ENCODE peak calls at places on chromosome 1, in ten cellular contexts. Q, I, N, O, C, X, Y, G, B and P are unnamed samples.
A peak's percentile ranks its signal among the peaks of the same experiment; 100 is the strongest.

GRCh38 chr1:168227620-168228019 is 1.8 kb downstream of the SFT2D2 start:
- DNase-seq in X (no peak), C (no peak), Y (no peak), O (no peak), Q (no peak), G (no peak), B (no peak), N (peak; percentile 58), I (peak; percentile 73), P (peak; percentile 59)

GRCh38 chr1:147757015-147757990 is 3.1 kb downstream of the GJA5 start:
- DNase-seq in C (no peak), O (no peak), G (no peak), Q (no peak), Y (no peak), N (no peak), X (peak; percentile 71), B (no peak), I (no peak), P (no peak)

GRCh38 chr1:245131026-245131393 is 23.8 kb upstream of the KIF26B start:
- DNase-seq in C (peak; percentile 9), N (no peak), G (peak; percentile 20), Y (no peak), O (no peak), B (no peak), X (no peak), Q (no peak), I (peak; percentile 16), P (no peak)

GRCh38 chr1:78540056-78540455 is 49.3 kb downstream of the PTGFR start:
- DNase-seq in C (no peak), G (no peak), Q (no peak), B (no peak), X (no peak), N (no peak), I (no peak), Y (no peak), O (no peak), P (peak; percentile 7)

GRCh38 chr1:65084068-65084467 is 63.9 kb upstream of the AK4 start:
- DNase-seq in X (no peak), O (no peak), G (no peak), Y (no peak), I (no peak), C (no peak), N (no peak), Q (no peak), B (no peak), P (no peak)

GRCh38 chr1:245979589-245979988 is 527.5 kb downstream of the SMYD3 start:
- DNase-seq in I (no peak), C (no peak), O (no peak), X (no peak), B (no peak), G (no peak), N (no peak), Q (no peak), Y (no peak), P (no peak)

GRCh38 chr1:84254703-84255238 is 46.7 kb upstream of the SAMD13 start:
- DNase-seq in C (no peak), N (no peak), Y (no peak), B (no peak), G (peak; percentile 5), X (no peak), Q (no peak), I (no peak), O (no peak), P (no peak)

GRCh38 chr1:197972406-197972805 is 55.2 kb downstream of the LHX9 start:
- DNase-seq in C (no peak), O (no peak), I (no peak), Y (no peak), X (no peak), Q (no peak), G (no peak), N (no peak), B (no peak), P (no peak)

GRCh38 chr1:76786232-76786631 is 81.0 kb upstream of the ST6GALNAC5 start:
- DNase-seq in G (no peak), I (no peak), Y (no peak), Q (no peak), B (no peak), N (no peak), C (no peak), X (no peak), O (no peak), P (peak; percentile 4)

GRCh38 chr1:234674218-234674815 is 64.3 kb upstream of the IRF2BP2 start:
- DNase-seq in O (no peak), G (no peak), Y (no peak), I (no peak), X (no peak), B (no peak), Q (no peak), C (no peak), N (no peak), P (no peak)

GRCh38 chr1:31354266-31354665 is 18.6 kb downstream of the FABP3 start:
- DNase-seq in I (peak; percentile 29), O (no peak), Q (no peak), X (no peak), B (no peak), N (no peak), G (no peak), Y (no peak), C (no peak), P (no peak)

GRCh38 chr1:241488739-241489138 is 30.8 kb downstream of the FH start:
- DNase-seq in G (no peak), O (no peak), B (no peak), Q (no peak), X (no peak), N (no peak), Y (no peak), C (no peak), I (no peak), P (no peak)

GRCh38 chr1:241485145-241485544 is 34.4 kb downstream of the FH start:
- DNase-seq in B (no peak), X (no peak), G (no peak), N (no peak), Y (no peak), C (no peak), Q (no peak), I (no peak), O (no peak), P (no peak)

GRCh38 chr1:241482761-241483250 is 36.7 kb downstream of the FH start:
- DNase-seq in G (no peak), N (peak; percentile 88), O (no peak), X (no peak), I (peak; percentile 86), Q (no peak), B (no peak), C (no peak), Y (no peak), P (peak; percentile 36)

DNA sequence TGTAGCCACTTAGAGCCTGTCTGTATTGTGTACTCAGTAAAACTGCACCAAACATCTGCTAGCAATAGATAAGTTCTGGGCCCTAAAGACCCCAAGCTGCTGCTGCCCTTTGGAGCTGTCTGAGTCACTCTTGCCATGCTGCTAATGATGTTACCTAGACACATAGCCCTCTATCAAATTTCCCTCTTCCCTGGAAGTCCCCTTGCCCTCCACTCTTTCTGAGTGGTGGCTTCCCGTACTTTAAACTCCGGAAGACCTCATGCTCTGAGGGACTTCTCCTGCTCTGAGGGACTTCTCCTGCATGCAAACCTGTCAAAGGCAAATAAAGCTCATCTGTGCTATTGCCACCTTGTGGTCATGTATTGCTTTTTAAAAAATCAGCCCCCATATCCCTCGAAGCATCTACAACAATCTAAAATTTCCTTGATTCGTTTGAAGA is 34.0 kb downstream of the FH start:
- DNase-seq in Q (no peak), I (peak; percentile 32), N (peak; percentile 39), B (no peak), Y (no peak), X (peak; percentile 57), G (peak; percentile 28), O (no peak), C (no peak), P (peak; percentile 36)
- H3K4me3 ChIP-seq in Q (no peak overlapping the region), I (no peak overlapping the region), N (no peak overlapping the region), B (no peak overlapping the region), Y (no peak overlapping the region), X (no peak overlapping the region), G (no peak overlapping the region), O (no peak overlapping the region), C (no peak overlapping the region), P (no peak overlapping the region)

GRCh38 chr1:177444997-177445746 is 274.4 kb downstream of the BRINP2 start:
- DNase-seq in N (no peak), Y (no peak), I (no peak), C (no peak), X (no peak), B (no peak), G (no peak), Q (no peak), O (peak; percentile 61), P (no peak)

GRCh38 chr1:177440821-177441220 is 270.1 kb downstream of the BRINP2 start:
- DNase-seq in B (no peak), X (no peak), Y (no peak), I (no peak), Q (no peak), O (no peak), C (no peak), N (no peak), G (no peak), P (no peak)

GRCh38 chr1:177443003-177443402 is 272.2 kb downstream of the BRINP2 start:
- DNase-seq in Y (no peak), O (no peak), I (no peak), B (no peak), X (no peak), Q (no peak), N (no peak), G (no peak), C (no peak), P (no peak)

GRCh38 chr1:177439301-177439700 is 268.5 kb downstream of the BRINP2 start:
- DNase-seq in Y (no peak), O (no peak), X (no peak), B (no peak), N (no peak), I (no peak), G (no peak), C (no peak), Q (no peak), P (no peak)

DNA sequence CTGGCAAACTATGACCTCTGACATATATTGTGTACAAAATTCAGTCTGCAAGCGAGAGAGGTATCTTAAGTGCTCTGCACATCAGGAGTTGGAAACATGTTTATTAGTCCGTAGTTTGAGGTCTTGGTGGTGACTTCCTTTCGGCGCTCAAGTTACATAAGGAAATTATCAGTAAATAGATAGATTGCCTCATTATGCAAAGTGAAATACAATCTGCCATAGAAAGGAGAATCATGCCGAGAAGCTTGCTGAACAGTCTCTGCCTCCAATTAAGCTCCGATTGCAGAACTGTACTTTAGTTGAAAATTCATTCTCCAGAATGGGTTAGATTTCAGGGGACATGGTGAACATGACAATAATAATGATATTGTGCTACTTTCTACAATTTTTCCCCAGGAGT is 271.8 kb downstream of the BRINP2 start:
- DNase-seq in Q (no peak), Y (no peak), B (no peak), G (no peak), I (no peak), N (no peak), O (no peak), X (no peak), C (no peak), P (no peak)
- H3K4me1 ChIP-seq in Q (no peaks in the 10 kb centered on the region), Y (no peaks in the 10 kb centered on the region), B (no peaks in the 10 kb centered on the region), G (peaks cover 5% of the 10 kb centered on the region), I (no peaks in the 10 kb centered on the region), N (no peaks in the 10 kb centered on the region), O (peaks cover 55% of the 10 kb centered on the region), X (no peaks in the 10 kb centered on the region), C (no peaks in the 10 kb centered on the region), P (no peaks in the 10 kb centered on the region)

GRCh38 chr1:157404063-157404501 is 148.2 kb downstream of the FCRL5 start:
- DNase-seq in O (no peak), G (no peak), X (no peak), Y (no peak), C (no peak), N (no peak), B (no peak), Q (no peak), I (no peak), P (no peak)
- H3K4me3 ChIP-seq in O (no peak overlapping the region), G (no peak overlapping the region), X (no peak overlapping the region), Y (no peak overlapping the region), C (no peak overlapping the region), N (no peak overlapping the region), B (no peak overlapping the region), Q (no peak overlapping the region), I (no peak overlapping the region), P (no peak overlapping the region)

GRCh38 chr1:172883387-172883791 is 167.4 kb downstream of the TNFSF18 start:
- DNase-seq in N (no peak), C (no peak), O (no peak), G (no peak), B (no peak), X (no peak), I (peak; percentile 69), Q (no peak), Y (no peak), P (no peak)
- H3K4me1 ChIP-seq in N (no peaks in the 10 kb centered on the region), C (no peaks in the 10 kb centered on the region), O (peaks cover 9% of the 10 kb centered on the region), G (peaks cover 20% of the 10 kb centered on the region), B (peaks cover 8% of the 10 kb centered on the region), X (no peaks in the 10 kb centered on the region), I (peaks cover 44% of the 10 kb centered on the region), Q (peaks cover 7% of the 10 kb centered on the region), Y (no peaks in the 10 kb centered on the region), P (no peaks in the 10 kb centered on the region)